ENCODE peak calls at places on chromosomes 11 and 22, in six cellular contexts. G, W, K, C, T and M are unnamed samples.

GRCh38 chr11:84316866-84317560 is 1030.8 kb upstream of the CCDC90B start:
- DNase-seq in G (no peak), W (peak), K (no peak), C (no peak), T (peak), M (no peak)

GRCh38 chr11:23789938-23790371 is 706.9 kb upstream of the LUZP2 start:
- DNase-seq in G (no peak), W (peak), K (no peak), C (peak), T (peak), M (peak)

GRCh38 chr22:33914131-33914530 is 6.1 kb downstream of the LARGE1 start:
- DNase-seq in G (no peak), W (no peak), K (no peak), C (no peak), T (no peak), M (no peak)

GRCh38 chr11:8800498-8801110 is 110.4 kb upstream of the AKIP1 start:
- DNase-seq in G (no peak), W (no peak), K (no peak), C (no peak), T (no peak), M (peak)

GRCh38 chr11:85752890-85753581 is 57.9 kb downstream of the SYTL2 start:
- DNase-seq in G (no peak), W (no peak), K (no peak), C (no peak), T (no peak), M (no peak)

GRCh38 chr11:61598886-61599868 is 18.3 kb upstream of the SYT7 start:
- DNase-seq in G (peak), W (peak), K (no peak), C (no peak), T (peak), M (peak)

GRCh38 chr22:20857247-20857643 is 1.4 kb downstream of the PI4KA start:
- DNase-seq in G (no peak), W (no peak), K (no peak), C (no peak), T (no peak), M (peak)

GRCh38 chr11:44104472-44105294 is 9.2 kb downstream of the EXT2 start:
- DNase-seq in G (no peak), W (no peak), K (no peak), C (no peak), T (peak), M (no peak)

GRCh38 chr11:117034901-117035300 is 63.3 kb downstream of the SIK3 start:
- DNase-seq in G (no peak), W (no peak), K (no peak), C (no peak), T (no peak), M (no peak)

GRCh38 chr11:128187377-128187776 is 400.0 kb downstream of the ETS1 start:
- DNase-seq in G (no peak), W (no peak), K (no peak), C (no peak), T (no peak), M (no peak)

GRCh38 chr11:133953571-133953970 is 3.2 kb downstream of the IGSF9B start:
- DNase-seq in G (no peak), W (no peak), K (no peak), C (no peak), T (no peak), M (no peak)

GRCh38 chr22:36405221-36405631 is 17.5 kb upstream of the MYH9 start:
- DNase-seq in G (no peak), W (no peak), K (no peak), C (no peak), T (no peak), M (no peak)

DNA sequence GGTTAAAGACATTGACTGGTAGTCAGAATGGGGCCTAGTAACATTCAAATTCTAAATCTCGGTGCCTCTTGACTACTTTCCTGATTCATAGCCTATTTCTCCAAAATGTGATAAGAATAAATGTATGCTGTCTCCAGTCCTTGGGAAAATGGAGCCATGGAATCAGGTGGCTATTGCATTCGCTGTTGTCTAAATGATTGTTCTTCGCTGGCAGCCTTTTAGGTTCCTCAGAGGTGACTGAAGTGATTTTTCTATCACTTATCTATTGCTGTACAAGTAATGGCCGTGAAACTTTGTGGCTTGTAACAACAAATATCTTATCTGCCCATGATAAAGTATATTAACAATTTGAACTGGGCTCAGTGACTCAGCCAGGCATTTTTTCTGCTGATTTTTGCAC is 15.4 kb downstream of the SRPRA start:
- DNase-seq in G (no peak), W (no peak), K (no peak), C (no peak), T (no peak), M (no peak)
- TF ChIP-seq CTCF in G (no peak), W (no peak), K (no peak), C (no peak), T (no peak), M (no peak)

DNA sequence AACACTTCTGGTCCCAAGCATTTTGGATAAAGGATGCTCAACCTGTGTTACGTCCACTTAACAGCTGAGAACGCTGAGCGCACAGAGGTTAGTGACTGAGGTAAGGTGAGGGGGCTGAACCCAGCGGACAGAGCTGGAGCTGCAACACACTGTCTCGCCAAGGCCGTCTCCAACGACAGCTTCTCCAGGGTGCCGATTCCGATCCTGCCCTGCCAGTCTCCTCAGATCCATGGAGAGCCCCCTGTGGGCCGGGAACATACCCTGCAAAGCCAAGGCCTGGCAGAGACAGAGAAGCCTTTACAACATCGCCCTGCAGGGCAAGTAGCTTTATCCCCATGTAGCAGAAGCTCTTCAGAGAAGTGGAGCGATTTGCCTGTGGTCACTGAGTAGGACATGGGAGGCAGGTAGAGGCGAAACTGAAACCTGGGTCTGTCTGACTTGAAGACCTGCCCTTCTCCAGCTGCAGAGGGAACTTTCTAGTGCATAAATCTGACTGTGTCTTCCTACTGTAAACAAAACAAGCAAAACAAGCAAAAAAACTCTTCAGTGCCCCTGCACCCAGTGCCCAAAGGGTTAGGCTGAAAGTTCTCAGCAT is 72.8 kb downstream of the SCUBE1 start:
- DNase-seq in G (no peak), W (no peak), K (no peak), C (no peak), T (peak), M (no peak)
- TF ChIP-seq CTCF in G (no peak), W (no peak), K (no peak), C (peak), T (peak), M (peak)

DNA sequence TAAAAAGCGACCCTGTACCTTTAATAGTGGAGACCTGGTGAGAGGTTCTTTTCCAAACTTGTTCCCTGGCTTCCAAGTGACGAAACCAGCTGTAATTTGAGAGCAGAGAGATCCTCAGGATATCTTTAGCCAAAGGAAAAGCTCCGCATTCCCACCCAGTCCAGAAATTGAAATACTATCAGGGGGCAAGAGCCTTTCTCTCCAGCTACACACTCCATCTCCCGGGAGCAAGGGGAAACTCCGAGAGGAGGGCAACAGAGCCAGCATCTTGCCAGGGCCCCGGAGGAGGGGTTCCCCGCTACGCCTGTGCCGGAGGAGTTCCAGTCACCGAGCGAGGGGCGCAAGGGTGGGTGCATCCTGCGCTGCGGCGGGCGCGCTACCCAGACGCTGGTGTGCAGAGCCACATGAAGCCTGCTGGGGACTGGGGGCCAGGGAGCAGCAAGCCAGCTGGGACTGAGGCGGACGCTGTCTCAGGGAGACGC is at the start of gene FIBIN:
- DNase-seq in G (peak), W (peak), K (peak), C (peak), T (no peak), M (peak)
- TF ChIP-seq CTCF in G (no peak), W (no peak), K (no peak), C (no peak), T (no peak), M (peak)

DNA sequence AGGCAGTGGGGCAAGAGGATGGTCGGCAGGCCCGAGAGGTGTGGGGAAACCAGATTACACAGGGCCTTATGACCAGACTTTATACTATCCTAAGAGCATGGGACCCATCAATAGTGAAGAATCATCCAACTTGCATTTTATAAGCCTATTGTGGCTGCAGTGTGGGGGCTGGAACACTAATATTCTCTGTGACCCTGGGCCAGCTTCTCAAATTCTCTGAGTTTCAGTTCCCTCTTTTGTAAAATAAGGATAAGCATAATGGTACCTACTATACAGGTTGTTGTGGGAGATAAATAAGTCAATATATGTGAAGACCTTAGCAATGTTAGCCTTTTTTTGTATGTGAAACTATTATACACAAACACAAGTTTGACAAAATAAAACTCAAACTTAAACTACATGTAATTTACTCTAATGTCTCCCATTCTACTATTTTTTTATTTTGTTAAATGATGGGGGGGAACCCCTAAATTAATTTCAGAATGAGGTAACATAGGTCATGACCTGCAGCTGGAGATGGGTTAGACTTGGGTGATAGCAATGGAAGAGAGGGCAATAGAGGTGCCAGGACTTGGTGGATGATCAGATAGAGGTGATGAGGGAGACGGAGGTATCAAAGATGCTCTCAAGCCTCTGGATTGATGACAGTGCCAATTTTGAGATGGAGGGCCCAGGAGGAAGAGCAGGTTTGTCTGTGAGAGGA is 30.1 kb downstream of the SMCO4 start:
- DNase-seq in G (no peak), W (no peak), K (no peak), C (no peak), T (no peak), M (no peak)
- TF ChIP-seq CTCF in G (no peak), W (no peak), K (no peak), C (no peak), T (no peak), M (no peak)

GRCh38 chr22:28802595-28803087 is 2.3 kb upstream of the XBP1 start:
- DNase-seq in G (no peak), W (no peak), K (no peak), C (no peak), T (no peak), M (no peak)
- TF ChIP-seq CTCF in G (no peak), W (no peak), K (peak), C (peak), T (no peak), M (peak)